ENCODE peak calls at places on chromosomes 3 and 15, in five cellular contexts. Y is foreskin fibroblast; Q is effector memory CD4-positive, alpha-beta T cell; U is WERI-Rb-1; B is AG04450. J is an unnamed sample.

GRCh38 chr15:40108061-40108854 is 421 bp downstream of the BMF start:
- DNase-seq in B (no peak), Q (no peak), Y (no peak), U (no peak), J (peak)

GRCh38 chr3:16085884-16086608 is 88.4 kb upstream of the GALNT15 start:
- DNase-seq in U (no peak), Y (no peak), B (no peak), Q (no peak), J (no peak)

GRCh38 chr15:101434032-101434920 is 55.2 kb downstream of the PCSK6 start:
- DNase-seq in B (no peak), U (no peak), Y (no peak), Q (no peak), J (no peak)

GRCh38 chr15:74127954-74128784 is 2.2 kb upstream of the ISLR2 start:
- DNase-seq in B (no peak), Q (no peak), U (no peak), Y (no peak), J (peak)

GRCh38 chr15:60819860-60820259 is 340.9 kb upstream of the ICE2 start:
- DNase-seq in Y (no peak), Q (no peak), B (no peak), U (no peak), J (no peak)

GRCh38 chr3:9862391-9863235 is 17.4 kb downstream of the CIDEC start:
- DNase-seq in Q (peak), Y (peak), B (no peak), U (no peak), J (peak)

GRCh38 chr3:172726370-172726769 is 15.5 kb upstream of the NCEH1 start:
- DNase-seq in Y (no peak), B (no peak), U (no peak), Q (no peak), J (no peak)

GRCh38 chr15:40104865-40105516 is 3.7 kb downstream of the BMF start:
- DNase-seq in Q (peak), Y (peak), B (no peak), U (peak), J (peak)

GRCh38 chr3:197586181-197586580 is 30.4 kb upstream of the BDH1 start:
- DNase-seq in U (no peak), Y (no peak), B (no peak), Q (no peak), J (no peak)

GRCh38 chr3:123344175-123344908 is 104.5 kb downstream of the ADCY5 start:
- DNase-seq in Y (peak), Q (no peak), B (no peak), U (peak), J (peak)

GRCh38 chr3:65483475-65483874 is 555.2 kb downstream of the MAGI1 start:
- DNase-seq in Q (no peak), Y (peak), U (no peak), B (no peak), J (no peak)

GRCh38 chr3:19074257-19074938 is 73.9 kb upstream of the KCNH8 start:
- DNase-seq in B (no peak), Y (no peak), Q (no peak), U (peak), J (peak)

GRCh38 chr15:77496710-77497107 is 76.0 kb downstream of the HMG20A start:
- DNase-seq in Y (peak), Q (peak), U (peak), B (peak), J (peak)

GRCh38 chr3:33581666-33582065 is 136.4 kb downstream of the CLASP2 start:
- DNase-seq in Q (no peak), U (no peak), Y (no peak), B (no peak), J (no peak)

GRCh38 chr15:69134841-69135240 is 25.6 kb upstream of the GLCE start:
- DNase-seq in U (peak), B (no peak), Q (no peak), Y (no peak), J (no peak)

GRCh38 chr3:137767146-137768020 is 3.3 kb downstream of the SOX14 start:
- DNase-seq in U (peak), Y (no peak), B (no peak), Q (no peak), J (peak)
- H3K4me3 ChIP-seq in U (peak), Y (peak), B (no peak), Q (no peak), J (peak)

DNA sequence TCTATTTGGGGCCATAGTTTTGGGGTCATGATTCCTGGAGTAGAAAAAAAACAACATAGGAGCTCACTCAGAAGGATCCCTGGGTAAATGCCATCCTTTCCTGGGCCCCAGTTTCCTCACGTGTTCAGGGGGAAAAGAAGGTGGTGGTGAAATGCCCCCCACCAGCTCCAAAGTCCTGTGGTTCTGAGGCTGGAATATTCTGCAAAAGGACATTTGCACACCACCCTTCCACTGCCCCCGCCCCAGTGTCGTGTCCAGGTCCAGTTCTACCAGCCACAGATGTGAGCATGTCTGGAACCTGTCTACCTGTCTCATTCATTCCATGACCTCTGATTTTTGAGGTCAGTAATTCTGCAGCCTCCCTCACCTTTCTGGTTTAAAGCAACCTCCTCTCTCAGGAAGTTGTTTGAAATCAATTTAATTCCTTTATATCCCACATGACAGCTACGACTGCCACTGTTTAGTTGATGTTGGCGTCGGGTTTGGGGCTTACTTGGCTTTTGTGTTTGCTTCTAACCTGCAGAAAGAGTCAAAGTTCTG is 82.1 kb downstream of the SMAD3 start:
- DNase-seq in U (no peak), B (no peak), Q (no peak), Y (no peak), J (no peak)
- H3K4me3 ChIP-seq in U (no peak), B (no peak), Q (no peak), Y (no peak), J (no peak)

DNA sequence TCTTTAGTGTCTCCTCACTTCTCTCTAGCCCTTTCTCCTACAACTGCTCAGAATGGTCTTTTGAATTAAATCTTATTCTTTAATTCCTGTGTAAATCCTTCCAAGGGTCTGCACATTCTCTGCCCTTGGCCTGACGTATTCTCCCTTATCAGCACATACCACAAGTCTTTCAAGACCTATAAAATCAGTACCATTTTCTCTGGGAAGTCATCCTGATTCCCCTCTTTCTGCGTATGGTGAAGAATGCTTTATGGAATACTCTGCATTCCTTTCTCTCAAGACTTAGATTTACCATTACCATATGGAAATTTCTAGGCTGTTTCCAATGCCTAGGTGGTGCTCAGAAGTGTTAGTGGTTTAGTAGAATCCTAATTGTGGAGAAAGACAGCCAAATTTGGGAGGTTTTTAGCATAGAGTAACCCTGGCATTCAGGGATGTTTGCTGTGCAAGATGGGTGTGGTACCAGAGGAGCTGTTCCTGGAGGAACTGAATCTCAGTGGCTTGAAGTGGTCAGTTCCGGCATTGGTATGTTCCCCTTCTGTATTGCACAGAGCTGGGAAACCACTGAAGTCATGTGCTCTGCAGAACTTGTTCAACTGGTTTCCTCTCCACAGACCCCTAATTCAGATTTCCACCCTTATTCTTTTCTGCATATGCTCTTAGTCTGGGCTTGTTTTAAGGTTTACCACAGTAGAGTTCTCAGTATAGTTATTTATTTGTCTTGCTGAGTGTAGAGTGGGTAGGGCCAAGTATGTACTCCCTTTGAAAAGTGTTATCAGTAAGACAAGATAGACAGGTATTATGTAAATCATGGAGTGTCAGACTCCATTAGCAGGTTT is 24.5 kb downstream of the IQGAP1 start:
- DNase-seq in Y (no peak), B (no peak), U (no peak), Q (no peak), J (no peak)
- H3K4me3 ChIP-seq in Y (no peak), B (no peak), U (no peak), Q (no peak), J (no peak)

GRCh38 chr15:97874139-97874538 is 86.4 kb upstream of the ARRDC4 start:
- DNase-seq in U (no peak), Y (no peak), Q (no peak), B (no peak), J (no peak)
- H3K4me3 ChIP-seq in U (no peak), Y (no peak), Q (no peak), B (no peak), J (no peak)

GRCh38 chr15:79084308-79084968 is 6.1 kb downstream of the RASGRF1 start:
- DNase-seq in U (no peak), Q (no peak), Y (no peak), B (no peak), J (no peak)
- H3K4me3 ChIP-seq in U (no peak), Q (no peak), Y (no peak), B (no peak), J (no peak)

GRCh38 chr15:41836072-41836471 is 2.6 kb upstream of the PLA2G4B start:
- DNase-seq in U (no peak), B (no peak), Y (no peak), Q (no peak), J (no peak)

GRCh38 chr15:41840673-41841072 is 2.0 kb downstream of the PLA2G4B start:
- DNase-seq in B (no peak), Y (no peak), U (no peak), Q (no peak), J (no peak)

GRCh38 chr15:41836713-41837454 is 1.8 kb upstream of the PLA2G4B start:
- DNase-seq in B (no peak), Q (no peak), Y (no peak), U (no peak), J (no peak)

GRCh38 chr15:41840092-41840491 is 1.4 kb downstream of the PLA2G4B start:
- DNase-seq in Q (no peak), B (no peak), Y (no peak), U (peak), J (no peak)

GRCh38 chr15:41838400-41838897 is at the start of gene PLA2G4B:
- DNase-seq in U (no peak), Y (no peak), Q (no peak), B (no peak), J (no peak)
- H3K4me3 ChIP-seq in U (no peak), Y (no peak), Q (no peak), B (no peak), J (no peak)

DNA sequence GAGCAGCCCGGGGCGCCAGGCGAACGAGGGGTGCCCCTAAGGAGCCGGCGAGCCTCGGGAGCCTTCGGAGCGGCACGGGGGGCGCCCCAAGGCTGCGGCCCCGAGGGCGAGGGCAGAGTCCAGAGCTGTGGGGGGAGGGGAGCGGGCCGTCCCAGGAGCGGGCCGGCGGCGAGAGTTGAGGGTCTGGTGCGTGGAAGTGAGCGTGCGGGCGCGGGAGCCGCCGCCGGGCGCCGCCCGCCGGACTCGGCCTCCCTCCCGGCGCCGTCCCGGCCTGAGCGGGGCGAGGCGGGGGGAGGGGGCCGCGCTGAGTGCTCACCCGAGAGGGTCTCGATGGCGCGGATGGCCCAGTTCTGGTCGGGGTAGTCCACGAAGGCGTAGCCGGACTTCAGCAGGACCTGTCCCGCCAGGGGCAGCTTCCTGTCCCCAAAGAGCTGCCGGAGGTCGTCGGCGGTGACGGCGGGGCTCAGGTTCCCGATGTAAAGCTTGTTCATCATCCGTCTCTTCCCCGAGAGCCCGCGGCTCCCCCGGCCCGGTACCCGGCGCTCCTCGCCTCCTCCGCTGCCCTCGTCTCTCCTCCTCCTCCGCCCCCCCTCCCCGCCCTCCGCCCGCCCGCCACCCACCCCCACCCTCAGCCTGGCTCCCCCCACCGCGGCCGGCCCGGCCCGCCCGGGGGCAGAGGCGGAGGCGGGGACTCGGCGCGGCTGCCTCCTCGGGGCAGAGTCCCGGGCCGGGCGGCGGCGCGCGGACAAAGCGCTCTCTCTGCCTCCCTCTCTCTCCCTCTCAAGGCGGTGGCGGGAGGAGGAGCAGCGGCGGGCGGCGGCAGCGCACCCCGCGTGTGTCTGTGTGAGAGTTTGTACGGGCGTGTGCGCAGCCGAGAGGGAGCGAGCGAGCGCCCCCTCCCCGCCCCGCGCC is at the start of gene IGF2BP2:
- DNase-seq in Q (no peak), B (peak), U (peak), Y (peak), J (peak)
- H3K4me3 ChIP-seq in Q (peak), B (peak), U (peak), Y (peak), J (peak)

J was measured in H7.